ENCODE peak calls at places on chromosomes 12 and 14, in five cellular contexts. One of them, this sample, is unnamed.

GRCh38 chr12:123233505-123234299 is 466 bp downstream of the MTRFR start:
- DNase-seq in psoas muscle: no peak
- DNase-seq in pancreas: no peak
- DNase-seq in H1: peak
- DNase-seq in RWPE1: no peak
- DNase-seq in this sample: no peak

GRCh38 chr12:88951177-88951576 is 370.9 kb upstream of the KITLG start:
- DNase-seq in psoas muscle: no peak
- DNase-seq in pancreas: no peak
- DNase-seq in H1: no peak
- DNase-seq in RWPE1: no peak
- DNase-seq in this sample: no peak

GRCh38 chr12:58803893-58804292 is 116.4 kb downstream of the LRIG3 start:
- DNase-seq in psoas muscle: no peak
- DNase-seq in pancreas: no peak
- DNase-seq in H1: no peak
- DNase-seq in RWPE1: peak
- DNase-seq in this sample: no peak

GRCh38 chr12:132138941-132139871 is 4.9 kb downstream of the DDX51 start:
- DNase-seq in psoas muscle: no peak
- DNase-seq in pancreas: no peak
- DNase-seq in H1: no peak
- DNase-seq in RWPE1: no peak
- DNase-seq in this sample: no peak

GRCh38 chr12:7995266-7995963 is 37.1 kb upstream of the FOXJ2 start:
- DNase-seq in psoas muscle: peak
- DNase-seq in pancreas: peak
- DNase-seq in H1: peak
- DNase-seq in RWPE1: peak
- DNase-seq in this sample: peak

GRCh38 chr14:101362529-101363260 is 198.6 kb upstream of the DIO3 start:
- DNase-seq in psoas muscle: no peak
- DNase-seq in pancreas: no peak
- DNase-seq in H1: no peak
- DNase-seq in RWPE1: no peak
- DNase-seq in this sample: peak

GRCh38 chr12:109731231-109731731 is 17.7 kb downstream of the FAM222A start:
- DNase-seq in psoas muscle: peak
- DNase-seq in pancreas: peak
- DNase-seq in H1: no peak
- DNase-seq in RWPE1: no peak
- DNase-seq in this sample: no peak

GRCh38 chr12:127127887-127128286 is 1139.1 kb upstream of the TMEM132C start:
- DNase-seq in psoas muscle: no peak
- DNase-seq in pancreas: no peak
- DNase-seq in H1: no peak
- DNase-seq in RWPE1: no peak
- DNase-seq in this sample: no peak

GRCh38 chr14:100317897-100318808 is 5.0 kb upstream of the SLC25A47 start:
- DNase-seq in psoas muscle: peak
- DNase-seq in pancreas: peak
- DNase-seq in H1: peak
- DNase-seq in RWPE1: no peak
- DNase-seq in this sample: no peak

GRCh38 chr14:73761621-73762355 is 47.6 kb upstream of the PNMA1 start:
- DNase-seq in psoas muscle: peak
- DNase-seq in pancreas: peak
- DNase-seq in H1: no peak
- DNase-seq in RWPE1: no peak
- DNase-seq in this sample: no peak

GRCh38 chr12:59649203-59649602 is 53.4 kb downstream of the SLC16A7 start:
- DNase-seq in psoas muscle: no peak
- DNase-seq in pancreas: no peak
- DNase-seq in H1: no peak
- DNase-seq in RWPE1: no peak
- DNase-seq in this sample: no peak

GRCh38 chr14:69152181-69152943 is 557 bp downstream of the DCAF5 start:
- DNase-seq in psoas muscle: no peak
- DNase-seq in pancreas: no peak
- DNase-seq in H1: peak
- DNase-seq in RWPE1: peak
- DNase-seq in this sample: no peak

GRCh38 chr14:69156224-69156623 is 3.3 kb upstream of the DCAF5 start:
- DNase-seq in psoas muscle: no peak
- DNase-seq in pancreas: no peak
- DNase-seq in H1: no peak
- DNase-seq in RWPE1: no peak
- DNase-seq in this sample: no peak

GRCh38 chr14:69153848-69154208 is 909 bp upstream of the DCAF5 start:
- DNase-seq in psoas muscle: peak
- DNase-seq in pancreas: peak
- DNase-seq in H1: no peak
- DNase-seq in RWPE1: no peak
- DNase-seq in this sample: no peak

GRCh38 chr14:69152944-69153847 is at the start of gene DCAF5:
- DNase-seq in psoas muscle: peak
- DNase-seq in pancreas: peak
- DNase-seq in H1: peak
- DNase-seq in RWPE1: peak
- DNase-seq in this sample: peak

DNA sequence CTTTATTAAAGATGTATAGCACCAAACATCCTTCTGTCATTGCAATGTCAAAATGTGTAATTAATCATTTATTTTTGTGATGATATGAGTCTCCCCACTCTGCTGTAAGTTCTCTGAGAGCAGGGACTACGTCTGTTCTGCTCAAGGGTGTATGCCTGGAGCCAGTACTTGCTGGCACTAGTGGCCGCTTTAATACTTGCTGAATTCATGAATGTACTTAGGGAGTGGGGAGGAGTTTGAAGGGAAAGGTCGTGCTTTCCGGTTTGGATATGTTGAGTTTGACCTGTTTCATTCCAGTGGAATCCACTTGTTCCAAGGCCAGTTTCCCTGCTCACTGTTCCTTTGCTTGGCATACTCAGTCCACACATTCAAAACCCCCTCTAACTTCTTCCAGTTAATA is 1.9 kb upstream of the DCAF5 start:
- DNase-seq in psoas muscle: no peak
- DNase-seq in pancreas: no peak
- DNase-seq in H1: no peak
- DNase-seq in RWPE1: no peak
- DNase-seq in this sample: no peak
- TF ChIP-seq CTCF in psoas muscle: no peak
- TF ChIP-seq CTCF in pancreas: no peak
- TF ChIP-seq CTCF in H1: no peak
- TF ChIP-seq CTCF in RWPE1: no peak
- TF ChIP-seq CTCF in this sample: no peak

GRCh38 chr12:26091837-26092236 is 33.0 kb downstream of the BHLHE41 start:
- DNase-seq in psoas muscle: no peak
- DNase-seq in pancreas: no peak
- DNase-seq in H1: no peak
- DNase-seq in RWPE1: no peak
- DNase-seq in this sample: no peak
- TF ChIP-seq CTCF in psoas muscle: no peak
- TF ChIP-seq CTCF in pancreas: no peak
- TF ChIP-seq CTCF in H1: peak
- TF ChIP-seq CTCF in RWPE1: no peak
- TF ChIP-seq CTCF in this sample: no peak

GRCh38 chr14:60326274-60326673 is 77.3 kb downstream of the PPM1A start:
- DNase-seq in psoas muscle: no peak
- DNase-seq in pancreas: no peak
- DNase-seq in H1: no peak
- DNase-seq in RWPE1: no peak
- DNase-seq in this sample: no peak

GRCh38 chr14:60331201-60332045 is 82.4 kb downstream of the PPM1A start:
- DNase-seq in psoas muscle: peak
- DNase-seq in pancreas: peak
- DNase-seq in H1: peak
- DNase-seq in RWPE1: no peak
- DNase-seq in this sample: no peak

GRCh38 chr14:60328588-60328987 is 79.6 kb downstream of the PPM1A start:
- DNase-seq in psoas muscle: no peak
- DNase-seq in pancreas: no peak
- DNase-seq in H1: no peak
- DNase-seq in RWPE1: no peak
- DNase-seq in this sample: no peak

GRCh38 chr14:60324837-60325236 is 75.8 kb downstream of the PPM1A start:
- DNase-seq in psoas muscle: no peak
- DNase-seq in pancreas: no peak
- DNase-seq in H1: no peak
- DNase-seq in RWPE1: no peak
- DNase-seq in this sample: no peak

DNA sequence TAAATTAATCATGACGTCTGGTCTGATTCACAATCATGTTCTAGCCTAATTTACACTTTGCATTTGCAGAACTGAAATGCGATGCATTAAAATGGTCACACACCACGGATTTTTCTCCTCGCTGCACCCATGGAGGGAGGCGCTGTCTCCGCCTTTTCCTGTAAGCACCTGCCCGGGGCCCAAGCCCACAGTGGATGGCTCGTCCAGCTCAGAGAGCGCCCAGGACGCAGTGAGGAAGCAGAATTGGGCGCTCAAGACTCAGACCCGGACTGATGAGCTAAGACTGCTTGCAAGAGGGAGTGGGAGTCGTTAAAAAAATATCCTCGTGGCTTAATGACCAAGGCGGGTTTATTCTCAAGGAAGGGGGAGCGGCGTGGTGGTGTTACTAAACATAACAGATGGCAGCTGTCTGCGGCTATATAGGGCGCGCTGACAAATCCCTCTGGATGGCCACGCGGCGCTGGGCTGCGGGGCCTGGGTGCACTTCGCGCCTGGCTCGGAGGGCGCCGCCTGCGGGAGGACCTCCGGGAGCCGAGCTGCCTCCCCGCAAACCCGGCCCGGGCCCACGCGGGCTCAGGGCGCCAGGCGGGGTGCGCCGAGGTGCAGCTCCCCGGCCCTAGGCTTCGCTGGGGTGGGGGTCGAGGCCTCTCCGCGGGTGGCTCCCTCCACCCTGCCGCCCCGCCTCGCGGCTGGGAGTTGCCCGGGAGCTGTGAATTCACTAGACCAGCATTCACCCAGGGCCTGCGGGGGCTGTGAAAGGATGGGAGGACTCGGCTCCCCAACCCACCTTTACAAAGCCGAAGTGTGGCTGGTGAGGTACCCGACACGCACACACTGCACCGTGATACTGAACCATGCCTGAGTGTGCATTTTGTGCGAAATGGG is 78.7 kb downstream of the PPM1A start:
- DNase-seq in psoas muscle: peak
- DNase-seq in pancreas: peak
- DNase-seq in H1: peak
- DNase-seq in RWPE1: no peak
- DNase-seq in this sample: no peak
- TF ChIP-seq CTCF in psoas muscle: peak
- TF ChIP-seq CTCF in pancreas: no peak
- TF ChIP-seq CTCF in H1: no peak
- TF ChIP-seq CTCF in RWPE1: no peak
- TF ChIP-seq CTCF in this sample: no peak

DNA sequence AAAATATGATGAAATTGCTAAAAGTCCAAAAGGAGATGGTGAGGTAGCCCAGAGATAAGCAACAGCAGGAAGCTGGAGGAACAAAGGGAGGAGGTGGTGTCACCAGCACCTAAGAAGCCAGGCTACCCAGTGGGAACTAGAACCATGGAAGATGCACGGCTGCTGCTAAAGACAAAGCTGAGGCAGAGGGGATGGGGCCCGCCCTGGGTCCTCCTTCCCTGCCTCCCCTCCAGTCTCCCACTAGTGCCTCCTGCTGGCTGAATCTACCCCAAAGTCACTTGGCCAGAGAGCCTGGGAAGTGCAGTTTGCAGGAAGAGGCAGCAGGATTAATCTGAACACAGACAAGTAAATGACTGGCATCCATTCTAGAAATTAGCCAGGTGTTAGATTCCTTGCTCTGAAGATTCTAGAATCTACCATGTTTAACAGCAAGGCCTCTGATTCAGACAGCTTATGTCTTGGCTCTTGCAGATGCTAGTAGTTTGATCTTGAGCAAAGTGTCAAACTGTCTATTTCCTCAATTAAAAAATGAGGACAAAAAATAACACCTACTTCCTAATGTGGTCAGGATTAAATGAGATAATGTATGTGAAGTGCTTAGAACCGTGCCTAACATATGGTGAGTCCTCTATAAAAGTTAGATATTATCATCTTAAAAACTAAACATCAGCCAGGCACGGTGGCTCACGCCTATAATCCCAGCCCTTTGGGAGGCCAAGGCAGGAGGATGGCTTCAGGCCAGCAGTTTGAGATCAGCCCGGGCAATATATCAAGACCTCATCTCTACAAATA is 5.9 kb upstream of the LRP10 start:
- DNase-seq in psoas muscle: no peak
- DNase-seq in pancreas: no peak
- DNase-seq in H1: peak
- DNase-seq in RWPE1: no peak
- DNase-seq in this sample: no peak
- TF ChIP-seq CTCF in psoas muscle: no peak
- TF ChIP-seq CTCF in pancreas: no peak
- TF ChIP-seq CTCF in H1: peak
- TF ChIP-seq CTCF in RWPE1: no peak
- TF ChIP-seq CTCF in this sample: no peak